ENCODE peak calls at places on chromosomes 12 and 14, in five cellular contexts. Y, D, L, E and F are unnamed samples.

GRCh38 chr14:73740921-73741326 is 26.7 kb upstream of the PNMA1 start:
- DNase-seq in Y (no peak), D (no peak), L (no peak), E (peak), F (peak)

GRCh38 chr12:15227004-15227679 is 5.9 kb upstream of the RERG start:
- DNase-seq in Y (no peak), D (peak), L (no peak), E (peak), F (peak)

GRCh38 chr12:32116897-32117296 is 10.2 kb downstream of the BICD1 start:
- DNase-seq in Y (no peak), D (no peak), L (no peak), E (no peak), F (no peak)

GRCh38 chr14:66724996-66725395 is 217.0 kb downstream of the GPHN start:
- DNase-seq in Y (no peak), D (no peak), L (no peak), E (no peak), F (no peak)

GRCh38 chr12:6958609-6959375 is 7.6 kb downstream of the PTPN6 start:
- DNase-seq in Y (no peak), D (peak), L (no peak), E (peak), F (no peak)

GRCh38 chr14:100658514-100658886 is 68.2 kb upstream of the DLK1 start:
- DNase-seq in Y (no peak), D (no peak), L (no peak), E (no peak), F (no peak)

GRCh38 chr12:4648099-4648498 is 752 bp downstream of the AKAP3 start:
- DNase-seq in Y (no peak), D (peak), L (no peak), E (no peak), F (no peak)

GRCh38 chr12:20520572-20520971 is 152.2 kb downstream of the PDE3A start:
- DNase-seq in Y (no peak), D (no peak), L (no peak), E (no peak), F (no peak)

GRCh38 chr12:75854681-75855309 is 176.8 kb downstream of the PHLDA1 start:
- DNase-seq in Y (no peak), D (no peak), L (no peak), E (no peak), F (no peak)

GRCh38 chr12:52335598-52336262 is 14.5 kb upstream of the KRT83 start:
- DNase-seq in Y (peak), D (no peak), L (no peak), E (no peak), F (no peak)

GRCh38 chr14:35189422-35189821 is 67.1 kb downstream of the PRORP start:
- DNase-seq in Y (no peak), D (no peak), L (no peak), E (no peak), F (no peak)

GRCh38 chr14:101018561-101019290 is 115.2 kb upstream of the RTL1 start:
- DNase-seq in Y (no peak), D (no peak), L (peak), E (no peak), F (no peak)

GRCh38 chr12:106910202-106910601 is 45.5 kb upstream of the TMEM263 start:
- DNase-seq in Y (no peak), D (peak), L (no peak), E (no peak), F (no peak)

GRCh38 chr14:99430491-99430890 is 50.2 kb downstream of the SETD3 start:
- DNase-seq in Y (peak), D (peak), L (no peak), E (no peak), F (peak)

GRCh38 chr12:111155521-111155920 is 213.4 kb downstream of the PHETA1 start:
- DNase-seq in Y (no peak), D (no peak), L (no peak), E (no peak), F (no peak)

GRCh38 chr14:65555358-65555757 is 142.8 kb downstream of the FUT8 start:
- DNase-seq in Y (no peak), D (no peak), L (no peak), E (no peak), F (peak)

GRCh38 chr12:82714427-82714826 is 27.7 kb downstream of the TMTC2 start:
- DNase-seq in Y (no peak), D (no peak), L (no peak), E (no peak), F (no peak)

GRCh38 chr12:3655331-3655900 is 97.5 kb downstream of the CRACR2A start:
- DNase-seq in Y (peak), D (peak), L (no peak), E (no peak), F (peak)

GRCh38 chr14:104146651-104147345 is 8.4 kb downstream of the KIF26A start:
- DNase-seq in Y (no peak), D (no peak), L (no peak), E (peak), F (no peak)

GRCh38 chr12:116454076-116454475 is 105.1 kb upstream of the MAP1LC3B2 start:
- DNase-seq in Y (no peak), D (no peak), L (no peak), E (no peak), F (no peak)

GRCh38 chr12:10600988-10601387 is 12.4 kb downstream of the MAGOHB start:
- DNase-seq in Y (no peak), D (no peak), L (no peak), E (no peak), F (no peak)

GRCh38 chr12:1878214-1878613 is 40.2 kb downstream of the CACNA2D4 start:
- DNase-seq in Y (no peak), D (no peak), L (peak), E (no peak), F (no peak)

GRCh38 chr12:47946413-47947107 is 16.8 kb upstream of the TMEM106C start:
- DNase-seq in Y (no peak), D (no peak), L (no peak), E (no peak), F (no peak)

GRCh38 chr12:84807249-84807648 is 105.3 kb downstream of the SLC6A15 start:
- DNase-seq in Y (no peak), D (no peak), L (no peak), E (no peak), F (no peak)

GRCh38 chr14:88770736-88771135 is 22.0 kb downstream of the EML5 start:
- DNase-seq in Y (no peak), D (no peak), L (no peak), E (no peak), F (no peak)

GRCh38 chr14:61585598-61586538 is 109.4 kb upstream of the HIF1A start:
- DNase-seq in Y (no peak), D (no peak), L (peak), E (peak), F (no peak)

GRCh38 chr14:84493779-84494178 is 1036.2 kb upstream of the FLRT2 start:
- DNase-seq in Y (no peak), D (no peak), L (no peak), E (no peak), F (peak)

GRCh38 chr12:105409881-105410471 is 79.5 kb downstream of the C12orf75 start:
- DNase-seq in Y (peak), D (no peak), L (no peak), E (peak), F (no peak)